ENCODE peak calls at places on chromosomes 16 and 17, in four cellular contexts. P is T-helper 17 cell, H is NCI-H226, X is iPS-NIHi11. J is an unnamed sample.

GRCh38 chr17:67466251-67466650 is 89.2 kb downstream of the PITPNC1 start:
- DNase-seq in P (no peak), H (no peak), X (no peak), J (no peak)

GRCh38 chr16:29784157-29784556 is 6.1 kb downstream of the ZG16 start:
- DNase-seq in P (no peak), H (no peak), X (no peak), J (no peak)

GRCh38 chr16:69049146-69049545 is 56.3 kb upstream of the HAS3 start:
- DNase-seq in P (no peak), H (peak), X (no peak), J (no peak)

GRCh38 chr16:19933740-19934139 is 49.1 kb upstream of the GPRC5B start:
- DNase-seq in P (no peak), H (no peak), X (peak), J (no peak)

GRCh38 chr16:79081292-79082066 is 519.1 kb downstream of the MAF start:
- DNase-seq in P (no peak), H (no peak), X (no peak), J (no peak)

GRCh38 chr16:9259914-9260608 is 168.6 kb downstream of the HAPSTR1 start:
- DNase-seq in P (no peak), H (no peak), X (no peak), J (no peak)

GRCh38 chr17:10313037-10313672 is 59.7 kb downstream of the MYH13 start:
- DNase-seq in P (no peak), H (no peak), X (no peak), J (no peak)

GRCh38 chr17:17416400-17417360 is 60.1 kb upstream of the MED9 start:
- DNase-seq in P (no peak), H (no peak), X (no peak), J (no peak)

GRCh38 chr17:44253021-44253420 is 14.9 kb downstream of the SLC4A1 start:
- DNase-seq in P (no peak), H (no peak), X (no peak), J (no peak)

GRCh38 chr17:43669971-43670644 is 8.4 kb upstream of the MEOX1 start:
- DNase-seq in P (no peak), H (no peak), X (peak), J (no peak)